ENCODE peak calls at places on chromosome 3, in eight cellular contexts. F is neuronal stem cell, N is astrocyte, S is GM23248, Y is fibroblast of lung, O is HCT116, C is mammary epithelial cell, J is neural progenitor cell. H is an unnamed sample.

GRCh38 chr3:181329024-181329423 is 339.5 kb upstream of the DNAJC19 start:
- DNase-seq in F (no peak), O (no peak), N (no peak), J (no peak), Y (no peak), C (no peak), S (no peak), H (no peak)

GRCh38 chr3:188220988-188221818 is 67.2 kb downstream of the LPP start:
- DNase-seq in J (no peak), N (peak; percentile 50), Y (peak; percentile 62), S (peak; percentile 90), O (no peak), F (no peak), C (peak; percentile 43), H (no peak)

GRCh38 chr3:58353722-58354553 is 21.2 kb downstream of the PXK start:
- DNase-seq in O (no peak), Y (no peak), F (no peak), C (no peak), S (peak; percentile 48), N (no peak), J (no peak), H (peak; percentile 79)

GRCh38 chr3:159904911-159905310 is 83.7 kb upstream of the IL12A start:
- DNase-seq in O (no peak), C (no peak), Y (peak; percentile 58), F (no peak), N (peak; percentile 50), J (no peak), S (peak; percentile 13), H (no peak)

GRCh38 chr3:50427255-50427654 is 67.9 kb upstream of the TMEM115 start:
- DNase-seq in C (no peak), F (no peak), O (no peak), J (no peak), Y (no peak), N (no peak), S (no peak), H (no peak)

GRCh38 chr3:186239321-186239720 is 122.7 kb downstream of the DGKG start:
- DNase-seq in C (no peak), O (no peak), S (peak; percentile 16), J (peak; percentile 76), N (no peak), Y (peak; percentile 19), F (no peak), H (no peak)

GRCh38 chr3:171906951-171907676 is 64.0 kb downstream of the TMEM212 start:
- DNase-seq in O (no peak), S (no peak), F (no peak), Y (no peak), J (no peak), C (no peak), N (no peak), H (no peak)

GRCh38 chr3:8445861-8446260 is 55.8 kb upstream of the LMCD1 start:
- DNase-seq in O (no peak), Y (peak; percentile 99), C (peak; percentile 73), S (peak; percentile 97), F (no peak), J (no peak), N (peak; percentile 99), H (no peak)

GRCh38 chr3:143973352-143974021 is 1.9 kb downstream of the DIPK2A start:
- DNase-seq in C (peak; percentile 39), O (no peak), S (peak; percentile 45), F (no peak), J (peak; percentile 20), Y (peak; percentile 42), N (no peak), H (no peak)

GRCh38 chr3:163384383-163384782 is 1693.9 kb downstream of the SI start:
- DNase-seq in Y (no peak), C (no peak), S (no peak), O (no peak), J (no peak), N (no peak), F (no peak), H (no peak)

GRCh38 chr3:168096210-168096795 is 579 bp upstream of the GOLIM4 start:
- DNase-seq in C (peak; percentile 93), J (peak; percentile 67), S (peak; percentile 96), Y (peak; percentile 95), O (peak; percentile 83), N (peak; percentile 94), F (peak; percentile 52), H (peak; percentile 75)

GRCh38 chr3:23864954-23865353 is 51.8 kb downstream of the NKIRAS1 start:
- DNase-seq in N (no peak), C (no peak), S (no peak), J (no peak), Y (no peak), O (no peak), F (no peak), H (no peak)

GRCh38 chr3:33047842-33048834 is 48.8 kb downstream of the GLB1 start:
- DNase-seq in O (no peak), S (no peak), F (no peak), Y (no peak), J (no peak), N (no peak), C (peak; percentile 55), H (peak; percentile 87)

GRCh38 chr3:47228088-47228487 is 54.5 kb downstream of the KIF9 start:
- DNase-seq in N (no peak), S (no peak), J (no peak), C (no peak), Y (no peak), O (no peak), F (no peak), H (peak; percentile 24)
- H2AFZ ChIP-seq in N (no peak overlapping the region), S (no peak overlapping the region), J (no peak overlapping the region), C (no peak overlapping the region), Y (peak overlapping the region; percentile 1), O (no peak overlapping the region), F (no peak overlapping the region), H (peak overlapping the region; percentile 40)

GRCh38 chr3:196666001-196666867 is 26.7 kb downstream of the NRROS start:
- DNase-seq in N (peak; percentile 66), O (no peak), Y (peak; percentile 75), F (peak; percentile 85), J (peak; percentile 95), S (peak; percentile 82), C (peak; percentile 99), H (no peak)

GRCh38 chr3:196667056-196667844 is 27.8 kb downstream of the NRROS start:
- DNase-seq in F (no peak), J (no peak), O (no peak), C (no peak), Y (no peak), N (no peak), S (no peak), H (no peak)

GRCh38 chr3:196673632-196674031 is 34.1 kb downstream of the NRROS start:
- DNase-seq in F (no peak), S (no peak), O (no peak), N (no peak), J (no peak), Y (no peak), C (no peak), H (no peak)

DNA sequence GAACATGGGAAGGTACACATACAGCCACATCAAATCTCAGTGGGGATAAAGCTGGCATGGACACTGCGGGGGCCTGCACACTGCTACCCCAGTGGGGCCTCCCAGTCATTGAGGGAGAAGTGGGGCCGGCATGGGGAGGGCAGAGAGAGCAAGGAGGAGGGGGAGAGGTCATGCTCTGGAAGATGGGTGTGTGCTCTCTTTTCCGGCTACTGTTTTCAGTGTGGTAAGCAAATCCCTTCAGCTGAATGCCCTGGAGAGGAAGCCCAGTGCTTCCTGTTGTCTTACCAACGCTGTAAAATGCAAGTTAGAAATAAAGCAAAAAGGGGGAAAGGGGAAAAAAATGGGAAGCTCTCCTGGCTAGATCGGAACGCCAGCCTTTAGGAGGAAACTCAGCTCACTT is 30.8 kb downstream of the NRROS start:
- DNase-seq in O (no peak), C (no peak), F (no peak), N (no peak), J (no peak), Y (no peak), S (no peak), H (peak; percentile 48)
- H2AFZ ChIP-seq in O (no peak overlapping the region), C (no peak overlapping the region), F (peak overlapping the region; percentile 84), N (no peak overlapping the region), J (peak overlapping the region; percentile 96), Y (no peak overlapping the region), S (no peak overlapping the region), H (peak overlapping the region; percentile 64)

DNA sequence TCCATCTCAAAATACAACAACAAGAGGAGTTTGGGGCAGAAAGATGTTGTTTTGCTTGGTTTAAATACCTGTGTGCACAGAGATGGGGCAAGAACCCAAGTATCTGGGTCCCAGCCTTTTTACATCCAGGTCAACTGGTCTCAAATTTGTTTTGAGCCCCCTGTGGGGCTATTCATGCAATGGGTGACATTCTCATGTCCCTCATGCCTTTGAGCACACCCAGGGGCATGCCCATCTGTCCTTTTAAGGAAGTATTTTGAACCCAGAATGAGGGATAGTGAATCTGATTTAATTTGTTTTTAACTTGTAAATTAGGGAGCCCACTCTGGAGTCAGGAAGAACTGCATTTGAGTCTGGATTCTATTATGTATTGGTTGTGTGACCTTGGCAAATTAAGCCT is 14.8 kb downstream of the ABCF3 start:
- DNase-seq in S (no peak), J (no peak), C (no peak), Y (no peak), O (no peak), N (no peak), F (no peak), H (no peak)
- H2AFZ ChIP-seq in S (no peak overlapping the region), J (no peak overlapping the region), C (no peak overlapping the region), Y (no peak overlapping the region), O (no peak overlapping the region), N (no peak overlapping the region), F (no peak overlapping the region), H (no peak overlapping the region)

GRCh38 chr3:197023241-197023997 is 6.2 kb downstream of the MELTF start:
- DNase-seq in S (no peak), Y (no peak), F (no peak), O (no peak), C (no peak), J (no peak), N (no peak), H (peak; percentile 82)

GRCh38 chr3:197023998-197024651 is 5.5 kb downstream of the MELTF start:
- DNase-seq in N (no peak), J (no peak), S (peak; percentile 27), C (no peak), Y (no peak), O (no peak), F (no peak), H (no peak)

GRCh38 chr3:197022405-197023231 is 7.0 kb downstream of the MELTF start:
- DNase-seq in C (no peak), Y (no peak), O (no peak), J (no peak), F (no peak), N (no peak), S (no peak), H (peak; percentile 51)

GRCh38 chr3:197021231-197021630 is 8.4 kb downstream of the MELTF start:
- DNase-seq in Y (no peak), J (no peak), F (no peak), S (no peak), N (no peak), C (no peak), O (no peak), H (no peak)

DNA sequence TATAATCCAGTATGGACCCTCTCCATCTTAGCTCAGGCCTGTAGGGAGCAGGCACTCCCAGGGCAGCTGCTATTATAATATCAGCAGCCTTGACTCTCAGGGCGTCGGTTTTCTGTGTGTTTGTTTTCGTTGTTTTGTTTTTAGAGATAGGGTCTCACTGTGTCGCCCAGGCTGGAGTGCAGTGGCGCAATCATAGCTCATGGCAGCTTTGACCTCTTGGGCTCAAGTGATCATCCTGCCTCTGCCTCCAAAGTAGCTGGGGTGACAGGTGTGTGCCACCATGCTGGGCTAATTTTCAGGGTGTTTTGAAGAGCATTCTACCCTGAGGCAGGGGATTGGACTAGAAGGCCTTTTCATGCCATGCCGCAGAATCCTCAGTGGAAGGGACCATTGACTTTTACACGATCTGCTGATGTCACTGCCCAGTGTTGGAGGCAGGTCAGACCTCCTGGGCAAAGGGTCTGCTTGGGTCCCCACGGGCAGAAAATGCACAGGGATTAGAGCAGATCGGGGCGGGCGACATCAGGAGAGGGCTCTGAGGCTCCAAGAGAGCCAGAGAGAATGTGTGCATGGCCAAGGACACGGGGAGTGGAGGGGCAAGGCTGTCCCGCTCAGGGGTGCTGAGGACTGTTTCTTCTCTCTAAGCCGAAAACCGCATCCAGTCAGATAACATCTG is 7.8 kb downstream of the MELTF start:
- DNase-seq in Y (no peak), N (no peak), O (no peak), F (no peak), C (no peak), S (no peak), J (no peak), H (no peak)
- H2AFZ ChIP-seq in Y (no peak overlapping the region), N (no peak overlapping the region), O (no peak overlapping the region), F (no peak overlapping the region), C (no peak overlapping the region), S (no peak overlapping the region), J (no peak overlapping the region), H (no peak overlapping the region)